ENCODE peak calls at places on chromosome 22, in four cellular contexts. K is colonic mucosa, P is breast epithelium, G is hepatocyte. Y is an unnamed sample.

GRCh38 chr22:29846290-29846689 is 8.2 kb upstream of the ASCC2 start:
- DNase-seq in P (no peak), K (no peak), G (no peak), Y (no peak)

GRCh38 chr22:50621491-50621880 is 6.5 kb downstream of the ARSA start:
- DNase-seq in K (no peak), P (no peak), G (no peak), Y (no peak)

GRCh38 chr22:33347002-33347401 is 288.8 kb upstream of the SYN3 start:
- DNase-seq in G (no peak), P (no peak), K (no peak), Y (no peak)

GRCh38 chr22:49023161-49023878 is 804.4 kb downstream of the BRD1 start:
- DNase-seq in G (no peak), P (peak; percentile 40), K (no peak), Y (no peak)

GRCh38 chr22:43889366-43890253 is 2.2 kb downstream of the PNPLA5 start:
- DNase-seq in K (no peak), P (peak; percentile 36), G (no peak), Y (no peak)

GRCh38 chr22:17575151-17575550 is 11.9 kb downstream of the SLC25A18 start:
- DNase-seq in P (no peak), G (no peak), K (no peak), Y (no peak)

GRCh38 chr22:47373648-47374272 is 611.3 kb downstream of the TBC1D22A start:
- DNase-seq in K (no peak), G (no peak), P (peak; percentile 20), Y (no peak)

GRCh38 chr22:32558681-32559355 is 84.2 kb downstream of the FBXO7 start:
- DNase-seq in G (peak; percentile 65), P (peak; percentile 89), K (peak; percentile 69), Y (peak; percentile 70)

GRCh38 chr22:46934746-46935491 is 172.5 kb downstream of the TBC1D22A start:
- DNase-seq in K (peak; percentile 25), P (no peak), G (peak; percentile 87), Y (peak; percentile 59)

GRCh38 chr22:44181912-44182590 is 1.3 kb downstream of the PARVG start:
- DNase-seq in P (no peak), G (no peak), K (no peak), Y (no peak)

GRCh38 chr22:17733484-17733883 is 40.8 kb downstream of the BID start:
- DNase-seq in K (no peak), G (no peak), P (no peak), Y (no peak)

GRCh38 chr22:29917052-29917902 is 34.3 kb downstream of the MTMR3 start:
- DNase-seq in G (no peak), P (no peak), K (no peak), Y (no peak)

GRCh38 chr22:49735411-49736311 is 92.0 kb downstream of the BRD1 start:
- DNase-seq in P (peak; percentile 40), K (no peak), G (peak; percentile 51), Y (peak; percentile 78)

GRCh38 chr22:39176673-39177455 is 24.4 kb upstream of the CBX7 start:
- DNase-seq in K (no peak), G (no peak), P (no peak), Y (no peak)

GRCh38 chr22:48346311-48346710 is 1481.4 kb downstream of the BRD1 start:
- DNase-seq in P (no peak), K (no peak), G (no peak), Y (no peak)

GRCh38 chr22:43796567-43796966 is 15.5 kb downstream of the EFCAB6 start:
- DNase-seq in P (no peak), G (peak; percentile 75), K (no peak), Y (no peak)

GRCh38 chr22:40666151-40666848 is 13.0 kb upstream of the MCHR1 start:
- DNase-seq in P (no peak), G (no peak), K (no peak), Y (no peak)

GRCh38 chr22:20906387-20906767 is 10.8 kb upstream of the CRKL start:
- DNase-seq in P (no peak), K (no peak), G (no peak), Y (no peak)

GRCh38 chr22:49662681-49663080 is 165.0 kb downstream of the BRD1 start:
- DNase-seq in K (no peak), P (no peak), G (no peak), Y (no peak)

GRCh38 chr22:17920145-17920605 is 104.2 kb downstream of the MICAL3 start:
- DNase-seq in G (peak; percentile 88), K (peak; percentile 79), P (no peak), Y (peak; percentile 36)

GRCh38 chr22:45459235-45459634 is 43.4 kb upstream of the FBLN1 start:
- DNase-seq in G (no peak), P (no peak), K (no peak), Y (no peak)

GRCh38 chr22:45225732-45226560 is 14.7 kb downstream of the KIAA0930 start:
- DNase-seq in K (no peak), G (peak; percentile 43), P (no peak), Y (no peak)

GRCh38 chr22:43883719-43884415 is 7.9 kb downstream of the PNPLA5 start:
- DNase-seq in G (no peak), K (no peak), P (peak; percentile 39), Y (no peak)

GRCh38 chr22:29435236-29435635 is 3.1 kb upstream of the RFPL1 start:
- DNase-seq in P (no peak), G (no peak), K (no peak), Y (no peak)

GRCh38 chr22:39947488-39948216 is 12.5 kb upstream of the TMA7B start:
- DNase-seq in P (no peak), G (no peak), K (no peak), Y (no peak)

GRCh38 chr22:35615156-35615555 is 2.0 kb downstream of the MB start:
- DNase-seq in K (no peak), G (no peak), P (no peak), Y (no peak)

GRCh38 chr22:35619336-35620094 is 2.4 kb upstream of the MB start:
- DNase-seq in K (no peak), G (no peak), P (no peak), Y (no peak)

GRCh38 chr22:35618427-35619223 is 1.5 kb upstream of the MB start:
- DNase-seq in G (no peak), K (no peak), P (no peak), Y (no peak)

GRCh38 chr22:35616043-35616442 is 1.1 kb downstream of the MB start:
- DNase-seq in K (no peak), G (no peak), P (no peak), Y (no peak)

GRCh38 chr22:35617137-35617755 is at the start of gene MB:
- DNase-seq in G (no peak), P (no peak), K (no peak), Y (peak; percentile 78)
- H3K4me1 ChIP-seq in G (peaks cover 3% of the 10 kb centered on the region), P (no peaks in the 10 kb centered on the region), K (no peaks in the 10 kb centered on the region), Y (peaks cover 31% of the 10 kb centered on the region)

GRCh38 chr22:22106855-22107254 is 124.3 kb upstream of the TOP3B start:
- DNase-seq in K (no peak), G (no peak), P (no peak), Y (no peak)
- H3K27me3 ChIP-seq in K (no peaks in the 10 kb centered on the region), G (no peaks in the 10 kb centered on the region), P (no peaks in the 10 kb centered on the region), Y (peaks cover 2% of the 10 kb centered on the region)

GRCh38 chr22:31278643-31279326 is 13.5 kb downstream of the PIK3IP1 start:
- DNase-seq in P (no peak), G (no peak), K (no peak), Y (no peak)
- H3K36me3 ChIP-seq in P (peaks cover 8% of the 10 kb centered on the region), G (peaks cover 4% of the 10 kb centered on the region), K (peaks cover 18% of the 10 kb centered on the region), Y (peaks cover 8% of the 10 kb centered on the region)

GRCh38 chr22:19693581-19693980 is 20.7 kb upstream of the SEPTIN5 start:
- DNase-seq in G (no peak), P (no peak), K (no peak), Y (no peak)

GRCh38 chr22:19696504-19697276 is 17.6 kb upstream of the SEPTIN5 start:
- DNase-seq in K (no peak), G (no peak), P (no peak), Y (no peak)

GRCh38 chr22:19691721-19692341 is 22.5 kb upstream of the SEPTIN5 start:
- DNase-seq in K (no peak), P (peak; percentile 50), G (peak; percentile 51), Y (peak; percentile 44)

GRCh38 chr22:19693981-19694670 is 20.2 kb upstream of the SEPTIN5 start:
- DNase-seq in K (no peak), G (no peak), P (peak; percentile 15), Y (no peak)

GRCh38 chr22:19694696-19695095 is 19.6 kb upstream of the SEPTIN5 start:
- DNase-seq in P (peak; percentile 35), G (no peak), K (no peak), Y (no peak)
- H3K4me1 ChIP-seq in P (no peaks in the 10 kb centered on the region), G (peaks cover 10% of the 10 kb centered on the region), K (no peaks in the 10 kb centered on the region), Y (peaks cover 6% of the 10 kb centered on the region)

GRCh38 chr22:23359583-23360123 is 179.3 kb downstream of the BCR start:
- DNase-seq in G (no peak), P (no peak), K (no peak), Y (no peak)
- H3K27me3 ChIP-seq in G (no peaks in the 10 kb centered on the region), P (no peaks in the 10 kb centered on the region), K (no peaks in the 10 kb centered on the region), Y (no peaks in the 10 kb centered on the region)

DNA sequence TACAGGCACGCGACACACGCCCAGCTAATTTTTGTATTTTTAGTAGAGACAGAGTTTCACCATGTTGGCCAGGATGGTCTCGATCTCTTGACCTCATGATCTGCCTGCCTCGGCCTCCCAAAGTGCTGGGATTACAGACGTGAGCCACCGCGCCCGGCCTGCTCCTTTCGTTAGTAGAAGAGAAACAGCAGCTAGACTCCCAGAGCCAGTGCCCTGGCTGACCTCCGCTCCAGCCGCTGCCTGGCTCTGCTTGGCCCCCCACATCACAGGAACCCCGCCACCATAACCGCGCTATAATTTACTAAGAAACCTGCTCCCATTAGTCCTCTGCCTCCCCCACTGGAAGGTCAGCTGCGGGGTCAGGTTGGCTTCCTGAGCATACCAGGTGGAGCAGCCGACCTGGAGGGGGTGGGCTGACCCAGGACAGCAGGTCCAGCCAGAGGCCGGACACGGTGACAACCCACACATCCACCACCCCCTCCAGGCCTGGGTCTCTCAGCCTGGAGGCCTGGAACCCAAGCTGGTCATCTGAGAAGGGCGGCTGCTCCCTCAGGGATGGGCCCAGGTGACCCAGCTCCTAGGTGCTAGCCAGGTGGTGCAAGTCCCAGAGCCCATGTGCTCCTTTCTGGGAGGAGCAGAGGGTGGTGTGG is 7.5 kb upstream of the POLDIP3 start:
- DNase-seq in K (no peak), P (no peak), G (no peak), Y (no peak)
- H3K36me3 ChIP-seq in K (no peaks in the 10 kb centered on the region), P (peaks cover 12% of the 10 kb centered on the region), G (no peaks in the 10 kb centered on the region), Y (peaks cover 22% of the 10 kb centered on the region)

Y was measured in SJCRH30.